ENCODE peak calls at places on chromosomes 12 and 14, in four cellular contexts. A is left colon; X is activated T-helper 9 cell treated with anti-CD3 and anti-CD28 coated beads, Interleukin-2, amount 50 U/mL, for 16 hours; O is effector memory CD4-positive, alpha-beta T cell. L is an unnamed sample.

GRCh38 chr14:31232081-31232480 is 24.5 kb upstream of the HECTD1 start:
- DNase-seq in A (peak; percentile 47), X (no peak), O (no peak), L (no peak)

GRCh38 chr12:42961395-42961794 is 371.8 kb upstream of the PRICKLE1 start:
- DNase-seq in A (no peak), X (no peak), O (no peak), L (no peak)

GRCh38 chr14:101917413-101918124 is 46.8 kb upstream of the DYNC1H1 start:
- DNase-seq in A (no peak), X (no peak), O (no peak), L (no peak)

GRCh38 chr12:102023343-102023930 is 38.4 kb downstream of the WASHC3 start:
- DNase-seq in A (no peak), X (no peak), O (no peak), L (no peak)

GRCh38 chr14:93906341-93907329 is 20.5 kb upstream of the FAM181A start:
- DNase-seq in A (peak; percentile 65), X (peak; percentile 28), O (peak; percentile 8), L (peak; percentile 53)

GRCh38 chr12:3336606-3337311 is 154.2 kb upstream of the PRMT8 start:
- DNase-seq in A (no peak), X (no peak), O (no peak), L (no peak)

GRCh38 chr12:13165578-13166120 is 30.9 kb upstream of the EMP1 start:
- DNase-seq in A (peak; percentile 60), X (peak; percentile 62), O (peak; percentile 56), L (peak; percentile 25)

GRCh38 chr14:36659822-36660735 is 1.6 kb upstream of the PAX9 start:
- DNase-seq in A (no peak), X (no peak), O (no peak), L (no peak)

GRCh38 chr12:102702447-102703114 is 214.5 kb downstream of the PAH start:
- DNase-seq in A (peak; percentile 46), X (no peak), O (no peak), L (no peak)

GRCh38 chr14:104768437-104769323 is 15.7 kb downstream of the SIVA1 start:
- DNase-seq in A (peak; percentile 91), X (peak; percentile 87), O (peak; percentile 73), L (peak; percentile 61)

GRCh38 chr12:54370218-54370730 is 6.0 kb upstream of the GPR84 start:
- DNase-seq in A (peak; percentile 75), X (no peak), O (no peak), L (no peak)

GRCh38 chr12:18827913-18828312 is 90.0 kb downstream of the CAPZA3 start:
- DNase-seq in A (no peak), X (no peak), O (no peak), L (no peak)

GRCh38 chr12:108338915-108339657 is at the start of gene CMKLR1:
- DNase-seq in A (peak; percentile 24), X (no peak), O (no peak), L (no peak)

GRCh38 chr12:66803972-66804371 is 125.1 kb upstream of the GRIP1 start:
- DNase-seq in A (no peak), X (no peak), O (no peak), L (no peak)

GRCh38 chr14:63344336-63344735 is 25.6 kb upstream of the GPHB5 start:
- DNase-seq in A (no peak), X (no peak), O (no peak), L (no peak)

GRCh38 chr12:105911966-105912365 is 226.8 kb downstream of the NUAK1 start:
- DNase-seq in A (no peak), X (no peak), O (no peak), L (no peak)

GRCh38 chr14:60249321-60250251 is 565 bp downstream of the PPM1A start:
- DNase-seq in A (peak; percentile 80), X (peak; percentile 53), O (peak; percentile 43), L (peak; percentile 73)

GRCh38 chr12:20370001-20370381 is 1.7 kb downstream of the PDE3A start:
- DNase-seq in A (peak; percentile 50), X (no peak), O (no peak), L (no peak)

GRCh38 chr14:104352493-104353220 is 214.3 kb downstream of the KIF26A start:
- DNase-seq in A (no peak), X (no peak), O (no peak), L (no peak)

GRCh38 chr14:74980746-74981661 is 21.7 kb upstream of the EIF2B2 start:
- DNase-seq in A (no peak), X (no peak), O (no peak), L (no peak)

GRCh38 chr14:70642313-70643235 is 858 bp downstream of the TTC9 start:
- DNase-seq in A (peak; percentile 39), X (no peak), O (no peak), L (no peak)

GRCh38 chr12:88247241-88247643 is 105.1 kb downstream of the TMTC3 start:
- DNase-seq in A (no peak), X (no peak), O (no peak), L (no peak)

GRCh38 chr12:124824195-124824594 is 39.5 kb downstream of the SCARB1 start:
- DNase-seq in A (no peak), X (no peak), O (no peak), L (no peak)

L was measured in NK-92 treated with Interleukin-12 subunit alpha and Interleukin-12 subunit beta, amount 100 ng/mL, for 24 hours.